ENCODE peak calls at places on chromosomes 2 and 18, in six cellular contexts. X is tibial nerve, T is adrenal gland, M is GM20000, F is colonic mucosa, E is Caco-2. A is an unnamed sample.

GRCh38 chr2:74507926-74508520 is 528 bp upstream of the PCGF1 start:
- DNase-seq in X (no peak), E (peak), T (no peak), M (peak), F (peak), A (no peak)

GRCh38 chr2:15311201-15311882 is 249.8 kb downstream of the NBAS start:
- DNase-seq in T (no peak), F (no peak), E (no peak), M (peak), X (no peak), A (no peak)

GRCh38 chr2:172307800-172308199 is 119.6 kb upstream of the ITGA6 start:
- DNase-seq in M (no peak), E (no peak), X (no peak), T (peak), F (peak), A (no peak)

GRCh38 chr2:85255813-85256581 is 71.8 kb downstream of the TGOLN2 start:
- DNase-seq in T (no peak), M (no peak), E (peak), F (no peak), X (no peak), A (no peak)

GRCh38 chr2:119536209-119536608 is 8.0 kb upstream of the CFAP221 start:
- DNase-seq in T (no peak), X (no peak), M (no peak), E (no peak), F (no peak), A (no peak)

GRCh38 chr2:203484266-203485112 is 50.6 kb downstream of the RAPH1 start:
- DNase-seq in X (no peak), T (peak), M (peak), E (peak), F (peak), A (no peak)

GRCh38 chr2:18514838-18515461 is 45.5 kb downstream of the RDH14 start:
- DNase-seq in E (no peak), X (no peak), F (no peak), M (no peak), T (no peak), A (no peak)

GRCh38 chr2:234195516-234195915 is 145.0 kb downstream of the SPP2 start:
- DNase-seq in E (no peak), F (no peak), M (no peak), X (no peak), T (no peak), A (no peak)

GRCh38 chr2:119230219-119230618 is 6.6 kb downstream of the STEAP3 start:
- DNase-seq in F (no peak), M (no peak), E (no peak), T (no peak), X (no peak), A (no peak)

GRCh38 chr18:11859282-11859797 is 8.1 kb downstream of the CHMP1B start:
- DNase-seq in T (no peak), F (no peak), E (no peak), X (no peak), M (no peak), A (no peak)

GRCh38 chr18:57630759-57631660 is 9.4 kb upstream of the NARS1 start:
- DNase-seq in E (no peak), F (no peak), T (no peak), X (no peak), M (peak), A (no peak)

GRCh38 chr2:71550801-71551630 is 97.7 kb downstream of the DYSF start:
- DNase-seq in X (no peak), M (no peak), T (no peak), F (no peak), E (no peak), A (no peak)

GRCh38 chr2:174593574-174594203 is 3.9 kb downstream of the WIPF1 start:
- DNase-seq in E (no peak), T (no peak), M (peak), X (no peak), F (peak), A (no peak)

GRCh38 chr2:44267269-44268258 is 7.7 kb upstream of the SLC3A1 start:
- DNase-seq in E (no peak), M (no peak), F (no peak), T (peak), X (no peak), A (no peak)

GRCh38 chr18:79965119-79965902 is 868 bp downstream of the HSBP1L1 start:
- DNase-seq in M (no peak), T (peak), X (no peak), E (peak), F (peak), A (no peak)

GRCh38 chr18:79963658-79964329 is 649 bp upstream of the HSBP1L1 start:
- DNase-seq in F (peak), E (no peak), M (no peak), T (no peak), X (no peak), A (no peak)

GRCh38 chr18:79962311-79962710 is 2.1 kb upstream of the HSBP1L1 start:
- DNase-seq in E (peak), M (no peak), X (no peak), T (no peak), F (peak), A (no peak)

GRCh38 chr18:79962835-79963657 is 1.4 kb upstream of the HSBP1L1 start:
- DNase-seq in F (peak), X (no peak), T (no peak), M (peak), E (no peak), A (no peak)

DNA sequence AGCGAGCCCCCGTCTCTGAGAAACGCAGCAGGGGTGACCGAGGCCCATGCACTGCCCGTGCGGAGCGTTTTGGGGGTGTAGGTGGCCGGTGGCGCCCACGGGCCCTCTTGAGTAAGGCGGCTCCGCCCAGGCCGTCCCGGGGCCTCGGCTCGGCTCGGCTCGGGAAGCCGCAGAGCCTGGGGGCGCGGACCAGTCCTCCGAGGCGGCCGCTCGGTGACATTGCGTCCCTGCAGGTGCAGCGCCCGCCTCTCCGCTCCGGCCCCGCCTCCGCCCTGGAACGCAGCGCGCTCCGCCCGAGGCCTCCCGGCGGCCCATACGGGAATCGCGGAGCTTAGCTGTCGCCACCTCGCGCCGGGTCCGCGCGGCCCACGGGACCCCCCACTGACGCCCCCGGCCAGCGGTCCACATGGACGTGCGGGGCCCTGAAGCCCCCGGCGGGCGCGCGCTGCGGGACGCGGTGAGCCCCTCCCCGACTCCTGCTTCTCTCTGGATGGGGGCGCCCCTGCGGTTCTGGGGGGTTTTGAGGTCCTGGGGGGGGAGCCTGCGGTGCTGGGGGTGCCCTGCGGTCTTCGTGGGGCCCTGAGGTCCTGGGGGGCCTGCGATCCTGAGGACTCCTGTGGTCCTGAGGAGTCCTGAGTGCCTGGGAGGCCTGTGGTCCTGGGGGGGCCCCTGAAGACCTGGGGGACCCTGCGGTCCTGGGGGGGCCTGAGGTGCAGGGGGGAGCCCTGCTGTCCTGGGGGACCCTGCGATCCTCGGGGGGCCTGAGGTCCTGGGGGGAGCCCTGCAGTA is at the start of gene HSBP1L1:
- DNase-seq in F (peak), M (peak), X (no peak), T (peak), E (peak), A (no peak)
- TF ChIP-seq CTCF in F (peak), M (no peak), X (peak), T (peak), E (no peak), A (peak)

GRCh38 chr2:226561962-226562361 is 237.7 kb downstream of the IRS1 start:
- DNase-seq in M (no peak), T (no peak), E (no peak), X (no peak), F (no peak), A (no peak)

GRCh38 chr2:226560325-226560724 is 239.3 kb downstream of the IRS1 start:
- DNase-seq in F (no peak), X (no peak), T (no peak), E (no peak), M (no peak), A (no peak)

GRCh38 chr2:226559536-226559935 is 240.1 kb downstream of the IRS1 start:
- DNase-seq in M (no peak), T (no peak), F (no peak), E (no peak), X (no peak), A (no peak)

GRCh38 chr2:226556050-226556449 is 243.6 kb downstream of the IRS1 start:
- DNase-seq in E (no peak), X (no peak), M (no peak), F (no peak), T (no peak), A (no peak)

GRCh38 chr2:226558418-226558817 is 241.2 kb downstream of the IRS1 start:
- DNase-seq in E (no peak), T (no peak), M (no peak), F (no peak), X (no peak), A (no peak)
- TF ChIP-seq CTCF in E (no peak), T (no peak), M (no peak), F (no peak), X (no peak), A (no peak)

GRCh38 chr2:126866451-126866850 is 32.2 kb upstream of the TEX51 start:
- DNase-seq in M (no peak), E (no peak), T (no peak), X (no peak), F (no peak), A (no peak)

GRCh38 chr2:126862730-126863129 is 36.0 kb upstream of the TEX51 start:
- DNase-seq in E (no peak), M (no peak), T (no peak), X (no peak), F (no peak), A (no peak)

GRCh38 chr2:126863336-126864015 is 35.2 kb upstream of the TEX51 start:
- DNase-seq in F (no peak), M (no peak), E (no peak), X (no peak), T (no peak), A (no peak)

GRCh38 chr2:126860395-126860794 is 38.3 kb upstream of the TEX51 start:
- DNase-seq in M (no peak), E (peak), T (no peak), F (no peak), X (no peak), A (no peak)

GRCh38 chr2:126864861-126865260 is 33.8 kb upstream of the TEX51 start:
- DNase-seq in E (peak), M (no peak), T (no peak), X (no peak), F (no peak), A (no peak)
- TF ChIP-seq CTCF in E (no peak), M (no peak), T (no peak), X (no peak), F (no peak), A (peak)

DNA sequence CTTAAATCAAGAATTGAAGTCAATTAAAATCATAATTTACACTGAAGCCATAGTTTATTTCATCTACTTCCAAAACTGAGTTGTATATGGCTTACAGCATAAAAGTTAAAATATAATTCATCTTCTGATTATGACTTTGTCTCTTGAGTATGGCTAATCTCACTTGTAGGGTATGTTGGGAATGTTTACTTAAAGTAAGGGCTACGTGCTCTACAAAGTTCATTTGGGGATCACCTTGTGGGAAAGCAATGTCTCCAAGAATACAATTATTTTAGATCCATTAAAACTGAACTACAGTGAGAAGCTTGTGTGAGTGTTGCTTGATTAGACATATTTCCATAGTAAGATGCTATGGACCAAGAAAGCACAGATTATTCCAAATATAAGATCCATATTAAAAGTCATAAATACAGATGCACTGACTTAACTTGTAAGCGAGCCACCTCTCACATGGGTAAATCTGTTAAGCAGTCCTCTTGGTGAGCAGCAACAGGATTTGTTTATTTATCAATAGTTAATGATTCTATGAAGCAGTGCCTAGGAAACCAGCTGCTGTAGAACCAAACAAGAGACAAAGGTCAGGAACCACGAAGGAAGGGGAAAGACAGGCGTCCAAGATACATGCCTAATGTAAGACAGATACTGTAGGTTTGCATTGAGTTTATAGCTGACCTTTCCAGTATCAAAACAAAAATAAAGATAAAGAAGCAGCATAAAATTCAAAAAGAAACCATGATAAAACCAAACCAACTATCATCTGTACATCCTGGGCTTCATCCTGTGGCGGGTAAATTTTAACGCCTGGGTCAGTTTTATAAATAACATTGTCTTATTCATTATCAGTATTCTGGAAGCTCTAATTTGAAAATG is 24.8 kb downstream of the DSG4 start:
- DNase-seq in M (no peak), F (peak), E (peak), T (no peak), X (no peak), A (no peak)
- TF ChIP-seq CTCF in M (no peak), F (no peak), E (no peak), T (no peak), X (no peak), A (no peak)

DNA sequence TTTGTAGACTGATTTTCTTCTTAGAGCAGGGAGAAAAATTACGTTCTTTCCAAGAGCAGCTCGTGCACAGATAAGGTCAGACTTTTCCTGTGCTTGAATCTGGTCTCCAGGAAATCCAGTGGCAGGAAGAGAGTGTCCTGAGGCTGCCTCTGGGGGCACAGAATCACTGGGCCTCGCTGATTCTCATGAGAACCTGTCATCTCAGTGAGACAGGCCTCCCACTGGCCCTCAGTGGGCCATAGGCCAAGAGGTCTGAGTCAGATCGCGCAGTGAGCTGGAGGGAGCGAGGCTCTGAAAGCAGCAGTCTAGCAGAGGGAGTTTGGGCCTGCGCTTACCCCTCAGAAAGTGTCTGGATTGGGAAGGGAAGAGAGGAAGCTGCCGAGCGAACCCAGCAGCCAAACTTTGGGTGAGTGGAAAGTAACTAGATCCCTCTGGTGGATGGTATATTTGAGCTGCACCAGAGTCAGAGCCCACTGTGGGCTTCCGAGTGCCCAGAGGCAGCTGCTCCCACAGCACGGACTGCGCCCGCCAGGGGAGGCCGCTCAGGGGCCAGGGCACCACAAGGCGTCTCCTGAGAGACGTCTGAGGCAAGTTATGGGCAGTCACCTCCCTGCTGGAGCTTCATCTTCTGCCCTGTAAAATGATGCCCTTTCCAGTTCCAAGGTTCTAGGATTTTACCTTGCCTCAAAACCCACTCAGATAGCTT is 8.2 kb downstream of the GDF7 start:
- DNase-seq in M (no peak), X (no peak), E (no peak), F (no peak), T (peak), A (no peak)
- TF ChIP-seq CTCF in M (no peak), X (no peak), E (no peak), F (no peak), T (no peak), A (no peak)

GRCh38 chr18:23502516-23503037 is 734 bp upstream of the RMC1 start:
- DNase-seq in M (no peak), E (no peak), X (no peak), F (peak), T (no peak), A (no peak)

GRCh38 chr18:23504720-23505119 is 1.4 kb downstream of the RMC1 start:
- DNase-seq in M (peak), T (no peak), X (no peak), E (no peak), F (no peak), A (peak)

GRCh38 chr18:23503967-23504352 is 649 bp downstream of the RMC1 start:
- DNase-seq in F (peak), X (no peak), E (no peak), T (no peak), M (no peak), A (no peak)

GRCh38 chr18:23501626-23502025 is 1.7 kb upstream of the RMC1 start:
- DNase-seq in M (no peak), X (no peak), T (no peak), E (no peak), F (no peak), A (no peak)

GRCh38 chr18:23503038-23503966 is at the start of gene RMC1:
- DNase-seq in T (peak), M (peak), X (peak), F (peak), E (peak), A (peak)
- TF ChIP-seq CTCF in T (no peak), M (no peak), X (no peak), F (no peak), E (peak), A (peak)

DNA sequence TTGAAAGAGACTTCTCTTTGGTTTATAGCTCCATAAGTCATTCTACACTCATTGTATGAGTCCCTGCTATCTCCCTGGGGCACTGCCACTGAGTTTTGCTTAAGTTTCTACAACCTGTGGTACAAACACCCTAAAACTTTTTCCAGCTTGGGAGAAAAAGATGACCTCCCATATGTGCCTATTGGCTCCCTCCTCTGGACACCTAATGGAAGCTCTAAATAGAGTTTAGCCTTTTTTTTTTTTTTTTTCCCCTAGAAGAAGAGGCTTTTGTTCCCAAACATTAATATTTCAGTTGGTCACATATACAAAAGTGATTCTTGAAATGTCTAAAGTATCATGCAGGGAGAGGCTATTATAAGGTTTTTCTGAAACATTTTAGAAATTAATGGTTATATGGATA is 547.2 kb upstream of the TMEFF2 start:
- DNase-seq in F (no peak), M (no peak), T (no peak), E (peak), X (no peak), A (no peak)
- TF ChIP-seq CTCF in F (no peak), M (no peak), T (no peak), E (peak), X (no peak), A (peak)

DNA sequence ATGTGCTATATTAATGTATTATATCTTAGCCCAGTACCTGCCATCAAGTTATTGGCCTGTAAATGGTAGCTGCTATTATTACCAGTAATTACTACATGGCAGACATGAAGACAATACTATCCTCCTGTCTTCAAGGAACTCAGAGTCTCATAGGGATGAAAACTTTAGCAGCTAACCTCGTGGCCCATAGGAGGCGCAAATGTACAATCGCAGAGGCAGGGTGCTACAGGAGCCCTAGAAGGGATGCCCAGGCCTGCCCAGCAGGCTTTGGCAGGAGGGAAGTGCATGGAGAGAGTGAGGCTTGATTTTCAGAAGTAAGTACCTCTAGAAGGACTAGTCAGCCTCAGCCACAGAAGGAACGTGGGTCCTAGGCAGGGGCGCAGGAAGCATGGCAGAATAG is 44.7 kb upstream of the KIDINS220 start:
- DNase-seq in X (no peak), T (no peak), F (peak), E (no peak), M (no peak), A (no peak)
- TF ChIP-seq CTCF in X (no peak), T (no peak), F (peak), E (peak), M (peak), A (peak)